ENCODE peak calls at places on chromosomes 13 and 19, in eight cellular contexts. A, F, X, S, P, U, G and L are unnamed samples.

GRCh38 chr13:76830805-76831204 is 55.4 kb downstream of the KCTD12 start:
- DNase-seq in P (no peak), U (no peak), X (no peak), G (no peak), A (no peak), S (no peak), F (no peak), L (no peak)

GRCh38 chr13:51154029-51154555 is 43.0 kb upstream of the C13orf42 start:
- DNase-seq in U (no peak), X (no peak), S (no peak), P (peak; percentile 12), F (no peak), G (no peak), A (peak; percentile 14), L (peak; percentile 72)

GRCh38 chr19:35736913-35737886 is 5.1 kb downstream of the IGFLR1 start:
- DNase-seq in X (no peak), P (no peak), F (no peak), G (no peak), A (no peak), S (no peak), U (no peak), L (no peak)

GRCh38 chr13:42814868-42815267 is 33.5 kb downstream of the FAM216B start:
- DNase-seq in U (no peak), X (no peak), A (no peak), P (no peak), G (no peak), S (no peak), F (no peak), L (peak; percentile 60)

GRCh38 chr19:30011051-30011578 is 69.1 kb downstream of the URI1 start:
- DNase-seq in X (no peak), G (no peak), A (no peak), F (no peak), P (no peak), S (no peak), U (peak; percentile 5), L (peak; percentile 24)

GRCh38 chr19:18737954-18738351 is 53.2 kb downstream of the COMP start:
- DNase-seq in S (no peak), A (no peak), F (no peak), G (no peak), P (no peak), U (no peak), X (no peak), L (no peak)

GRCh38 chr19:39539519-39540332 is at the start of gene EID2:
- DNase-seq in P (peak; percentile 92), U (peak; percentile 98), X (peak; percentile 97), S (peak; percentile 96), G (peak; percentile 76), F (peak; percentile 94), A (peak; percentile 90), L (peak; percentile 99)

GRCh38 chr19:50344661-50345318 is 15.6 kb upstream of the KCNC3 start:
- DNase-seq in F (no peak), S (no peak), U (no peak), X (no peak), G (no peak), P (no peak), A (no peak), L (no peak)

GRCh38 chr19:15025237-15025636 is 24.0 kb upstream of the CASP14 start:
- DNase-seq in F (no peak), P (no peak), U (no peak), A (no peak), S (no peak), X (no peak), G (no peak), L (no peak)

GRCh38 chr19:18605546-18606280 is 886 bp downstream of the CRLF1 start:
- DNase-seq in X (no peak), G (no peak), F (no peak), P (no peak), U (peak; percentile 37), A (no peak), S (no peak), L (no peak)

GRCh38 chr19:8262431-8262830 is 45.7 kb downstream of the CD320 start:
- DNase-seq in S (peak; percentile 6), P (no peak), A (no peak), F (no peak), G (no peak), X (no peak), U (no peak), L (no peak)

GRCh38 chr13:52906122-52906903 is 57.9 kb upstream of the PCDH8 start:
- DNase-seq in X (no peak), G (no peak), A (no peak), S (no peak), P (no peak), F (no peak), U (peak; percentile 19), L (no peak)

GRCh38 chr19:8388612-8388958 is 1.6 kb upstream of the RAB11B start:
- DNase-seq in U (no peak), F (no peak), S (no peak), X (no peak), P (no peak), A (no peak), G (no peak), L (no peak)

GRCh38 chr13:32031025-32031814 is at the start of gene FRY:
- DNase-seq in U (peak; percentile 75), G (peak; percentile 20), A (peak; percentile 34), F (peak; percentile 60), X (peak; percentile 40), S (peak; percentile 75), P (no peak), L (peak; percentile 77)

GRCh38 chr19:2444251-2445002 is 12.3 kb downstream of the LMNB2 start:
- DNase-seq in X (no peak), F (no peak), U (no peak), A (no peak), P (no peak), G (no peak), S (no peak), L (no peak)

GRCh38 chr13:110442946-110443632 is 118.4 kb downstream of the RAB20 start:
- DNase-seq in F (no peak), X (no peak), U (no peak), G (no peak), A (no peak), S (no peak), P (no peak), L (no peak)

GRCh38 chr19:38977445-38978314 is 2.1 kb upstream of the FBXO17 start:
- DNase-seq in U (no peak), S (no peak), G (no peak), P (peak; percentile 74), A (peak; percentile 83), X (no peak), F (peak; percentile 67), L (no peak)

GRCh38 chr19:37466277-37466797 is 907 bp downstream of the ZNF569 start:
- DNase-seq in G (no peak), F (no peak), X (no peak), U (no peak), A (no peak), P (no peak), S (no peak), L (no peak)

GRCh38 chr13:113041293-113041690 is 64.3 kb upstream of the F7 start:
- DNase-seq in F (no peak), X (no peak), U (no peak), A (no peak), G (no peak), P (no peak), S (no peak), L (no peak)

GRCh38 chr19:1736916-1737315 is 16.4 kb upstream of the ONECUT3 start:
- DNase-seq in P (no peak), A (no peak), F (no peak), U (no peak), G (no peak), S (no peak), X (no peak), L (no peak)

GRCh38 chr13:73715114-73715909 is 418.9 kb downstream of the KLF12 start:
- DNase-seq in P (peak; percentile 45), A (peak; percentile 40), F (peak; percentile 84), U (no peak), S (no peak), G (no peak), X (no peak), L (no peak)

GRCh38 chr13:104961246-104961645 is 1574.2 kb downstream of the EFNB2 start:
- DNase-seq in F (no peak), G (no peak), U (no peak), S (no peak), A (no peak), X (no peak), P (no peak), L (no peak)

GRCh38 chr13:29411493-29411892 is 184.0 kb downstream of the SLC7A1 start:
- DNase-seq in P (no peak), G (no peak), U (no peak), S (no peak), A (no peak), X (no peak), F (no peak), L (no peak)

GRCh38 chr13:75636339-75637095 is 387 bp downstream of the LMO7 start:
- DNase-seq in S (peak; percentile 14), F (peak; percentile 54), P (no peak), A (peak; percentile 12), G (no peak), X (peak; percentile 26), U (peak; percentile 65), L (peak; percentile 67)

GRCh38 chr13:33446821-33447481 is 161.4 kb upstream of the STARD13 start:
- DNase-seq in X (no peak), P (no peak), G (no peak), A (no peak), U (no peak), S (no peak), F (no peak), L (no peak)

GRCh38 chr19:28521169-28521568 is 691.8 kb downstream of the UQCRFS1 start:
- DNase-seq in F (no peak), X (no peak), G (no peak), P (no peak), A (no peak), S (no peak), U (no peak), L (no peak)

GRCh38 chr13:100182894-100183490 is 94.1 kb downstream of the PCCA start:
- DNase-seq in S (no peak), G (no peak), P (no peak), A (no peak), X (no peak), F (no peak), U (no peak), L (no peak)

GRCh38 chr19:44512326-44513298 is 12.3 kb upstream of the ZNF180 start:
- DNase-seq in U (peak; percentile 66), X (no peak), F (no peak), P (peak; percentile 9), G (no peak), S (no peak), A (peak; percentile 12), L (peak; percentile 68)